ENCODE peak calls at places on chromosomes 3 and 15, in five cellular contexts. X is pancreas, A is heart left ventricle, F is foreskin keratinocyte, G is Calu3. D is an unnamed sample.

GRCh38 chr3:34183114-34183513 is 384.7 kb downstream of the PDCD6IP start:
- DNase-seq in X (no peak), A (no peak), F (no peak), G (no peak), D (no peak)

GRCh38 chr3:169454823-169455222 is 208.7 kb downstream of the MECOM start:
- DNase-seq in X (no peak), A (no peak), F (peak; percentile 98), G (no peak), D (no peak)

GRCh38 chr3:16325850-16326249 is 60.8 kb downstream of the OXNAD1 start:
- DNase-seq in X (no peak), A (no peak), F (no peak), G (no peak), D (no peak)

GRCh38 chr3:131221731-131222130 is 159.8 kb upstream of the NUDT16 start:
- DNase-seq in X (no peak), A (no peak), F (peak; percentile 90), G (no peak), D (no peak)

GRCh38 chr3:122307987-122308386 is 17.1 kb upstream of the CSTA start:
- DNase-seq in X (no peak), A (no peak), F (no peak), G (no peak), D (no peak)

GRCh38 chr3:193023218-193023617 is 105.6 kb upstream of the MB21D2 start:
- DNase-seq in X (no peak), A (no peak), F (no peak), G (no peak), D (no peak)

GRCh38 chr3:36919439-36920160 is 25.3 kb downstream of the TRANK1 start:
- DNase-seq in X (peak; percentile 42), A (no peak), F (no peak), G (no peak), D (no peak)

GRCh38 chr3:1987983-1988382 is 110.7 kb upstream of the CNTN4 start:
- DNase-seq in X (peak; percentile 13), A (no peak), F (no peak), G (peak; percentile 0), D (peak; percentile 2)

GRCh38 chr3:24763421-24763820 is 268.8 kb upstream of the THRB start:
- DNase-seq in X (no peak), A (no peak), F (peak; percentile 39), G (no peak), D (no peak)

GRCh38 chr3:131178710-131179375 is 152.2 kb downstream of the NEK11 start:
- DNase-seq in X (no peak), A (no peak), F (peak; percentile 44), G (no peak), D (no peak)

GRCh38 chr15:52181938-52182780 is 9.0 kb downstream of the GNB5 start:
- DNase-seq in X (no peak), A (no peak), F (no peak), G (no peak), D (no peak)

DNA sequence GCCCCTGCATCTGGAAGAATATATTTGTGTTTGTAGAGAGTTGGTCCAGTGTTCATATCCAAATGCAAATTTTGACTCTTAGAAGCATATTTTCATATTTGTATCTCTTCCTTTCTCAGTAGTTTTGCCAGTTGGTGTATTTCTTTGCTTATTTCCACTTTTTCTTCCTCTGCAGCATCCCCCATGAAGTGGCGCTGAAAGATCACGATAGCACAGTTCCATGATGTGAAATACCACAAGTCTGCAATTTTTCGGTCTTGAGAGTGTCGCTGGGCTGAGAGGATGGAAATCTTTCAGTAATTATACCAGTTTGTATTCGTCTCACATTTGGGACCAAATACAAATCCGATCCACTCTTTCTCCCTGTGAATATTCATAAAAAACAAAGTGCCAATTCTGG is 311.8 kb upstream of the DPH6 start:
- DNase-seq in X (no peak), A (no peak), F (no peak), G (no peak), D (no peak)
- TF ChIP-seq CTCF in X (no peak), A (no peak), F (no peak), G (no peak), D (no peak)

GRCh38 chr15:90060797-90061196 is 41.5 kb downstream of the IDH2 start:
- DNase-seq in X (no peak), A (no peak), F (no peak), G (no peak), D (no peak)
- TF ChIP-seq CTCF in X (no peak), A (no peak), F (no peak), G (no peak), D (no peak)

DNA sequence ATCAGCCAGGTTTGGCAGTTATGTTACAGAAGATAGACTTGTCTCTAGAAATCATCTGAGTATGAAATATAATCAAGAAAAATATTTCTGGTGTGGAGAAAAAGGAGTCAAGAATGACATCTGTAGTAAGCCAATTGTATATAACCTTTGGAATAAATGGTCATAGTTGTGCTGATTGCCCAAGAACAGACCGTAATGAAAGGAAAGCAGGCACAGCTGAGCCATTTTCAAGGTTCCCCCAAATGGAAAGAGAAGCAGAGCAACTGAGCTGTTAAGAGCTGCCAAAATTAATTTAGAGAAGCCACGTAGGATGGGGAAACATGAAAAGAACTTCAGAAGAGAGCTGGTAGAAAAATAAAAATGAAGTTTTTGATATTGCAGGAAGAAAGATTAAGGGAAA is 26.6 kb downstream of the GOLM2 start:
- DNase-seq in X (no peak), A (no peak), F (no peak), G (no peak), D (no peak)
- TF ChIP-seq CTCF in X (no peak), A (no peak), F (no peak), G (no peak), D (no peak)

GRCh38 chr3:175121225-175121624 is 262.1 kb downstream of the NAALADL2 start:
- DNase-seq in X (no peak), A (no peak), F (peak; percentile 25), G (peak; percentile 67), D (peak; percentile 2)
- TF ChIP-seq CTCF in X (no peak), A (no peak), F (peak; percentile 64), G (peak; percentile 70), D (no peak)

GRCh38 chr15:92377083-92377789 is 16.4 kb upstream of the ST8SIA2 start:
- DNase-seq in X (no peak), A (peak; percentile 63), F (peak; percentile 78), G (no peak), D (no peak)
- TF ChIP-seq CTCF in X (no peak), A (no peak), F (peak; percentile 21), G (no peak), D (no peak)

DNA sequence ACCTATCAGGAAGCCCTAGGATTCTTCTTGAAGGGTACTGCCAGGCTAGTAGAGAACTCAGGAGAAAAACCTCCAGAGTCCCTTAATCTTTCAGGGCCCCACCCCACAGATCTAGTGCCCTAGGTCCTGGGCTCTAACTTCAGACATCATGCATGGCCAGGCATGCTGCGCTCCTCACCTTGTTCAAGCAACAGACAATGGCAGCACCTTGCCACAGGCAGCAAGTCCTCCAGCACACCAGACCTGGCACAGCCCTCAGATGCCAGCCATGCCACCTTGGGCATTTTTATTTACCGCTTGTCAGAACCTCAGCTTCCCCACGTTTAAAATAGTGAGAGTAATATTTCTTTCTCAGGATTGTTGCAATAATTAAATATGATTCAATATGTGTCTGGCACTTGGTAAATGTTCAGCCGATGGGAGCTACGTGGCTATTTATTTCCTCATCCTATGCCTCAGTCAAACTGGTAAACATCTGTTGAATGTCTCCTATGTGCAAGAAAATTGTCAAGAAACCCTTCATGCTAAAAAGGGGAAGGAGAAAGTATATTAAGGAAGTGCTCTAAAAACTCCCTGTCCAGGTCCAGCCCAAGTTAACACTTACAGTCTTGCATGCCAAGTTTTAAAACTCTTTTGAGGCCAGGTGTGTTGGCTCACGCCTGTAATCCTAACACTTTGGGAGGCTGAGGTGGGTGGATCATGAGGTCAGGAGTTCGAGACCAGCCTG is 14.5 kb upstream of the CCR1 start:
- DNase-seq in X (no peak), A (no peak), F (no peak), G (no peak), D (no peak)
- TF ChIP-seq CTCF in X (no peak), A (no peak), F (no peak), G (no peak), D (no peak)

GRCh38 chr15:42591238-42591936 is 16.0 kb downstream of the STARD9 start:
- DNase-seq in X (no peak), A (no peak), F (no peak), G (no peak), D (no peak)
- TF ChIP-seq CTCF in X (peak; percentile 12), A (no peak), F (peak; percentile 31), G (no peak), D (no peak)

GRCh38 chr3:181610973-181611265 is 100.8 kb upstream of the SOX2 start:
- DNase-seq in X (no peak), A (no peak), F (no peak), G (no peak), D (no peak)
- TF ChIP-seq CTCF in X (no peak), A (no peak), F (no peak), G (no peak), D (no peak)

DNA sequence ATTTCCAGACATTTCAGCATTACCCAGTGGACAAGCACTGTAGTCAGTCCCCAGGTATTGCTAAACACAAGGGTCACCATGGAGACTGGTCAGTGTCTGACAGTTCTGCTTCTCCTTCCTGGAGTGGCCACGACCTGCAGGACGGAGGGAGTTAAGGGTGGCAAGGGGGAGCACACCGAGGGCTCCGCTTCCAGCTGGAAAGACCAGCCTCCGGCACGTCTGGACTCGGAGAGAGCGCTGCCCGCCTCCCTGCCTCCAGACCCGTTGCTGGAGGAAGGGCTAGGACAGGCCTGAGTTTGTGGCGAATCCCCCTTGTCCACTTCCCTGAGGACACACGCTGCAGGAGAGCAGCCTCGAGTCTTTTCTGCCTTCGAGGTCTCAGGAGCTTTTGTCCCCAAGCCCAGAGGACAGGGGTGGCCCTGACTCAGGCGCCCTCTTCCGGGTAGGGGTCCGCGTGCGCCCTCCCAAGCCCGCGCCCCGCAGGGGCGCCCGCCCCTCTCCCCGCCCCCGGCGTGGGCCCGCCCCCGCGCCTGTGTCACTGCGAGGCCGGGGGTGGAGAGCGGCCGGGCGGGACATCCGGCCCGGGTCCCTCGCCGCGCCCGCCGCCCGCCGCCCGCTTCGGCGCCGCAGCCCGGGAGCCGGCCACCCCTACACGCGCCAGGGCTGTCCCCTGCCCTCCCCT is at the start of gene CHST14:
- DNase-seq in X (peak; percentile 51), A (peak; percentile 70), F (no peak), G (peak; percentile 48), D (peak; percentile 48)
- TF ChIP-seq CTCF in X (no peak), A (no peak), F (no peak), G (no peak), D (no peak)

DNA sequence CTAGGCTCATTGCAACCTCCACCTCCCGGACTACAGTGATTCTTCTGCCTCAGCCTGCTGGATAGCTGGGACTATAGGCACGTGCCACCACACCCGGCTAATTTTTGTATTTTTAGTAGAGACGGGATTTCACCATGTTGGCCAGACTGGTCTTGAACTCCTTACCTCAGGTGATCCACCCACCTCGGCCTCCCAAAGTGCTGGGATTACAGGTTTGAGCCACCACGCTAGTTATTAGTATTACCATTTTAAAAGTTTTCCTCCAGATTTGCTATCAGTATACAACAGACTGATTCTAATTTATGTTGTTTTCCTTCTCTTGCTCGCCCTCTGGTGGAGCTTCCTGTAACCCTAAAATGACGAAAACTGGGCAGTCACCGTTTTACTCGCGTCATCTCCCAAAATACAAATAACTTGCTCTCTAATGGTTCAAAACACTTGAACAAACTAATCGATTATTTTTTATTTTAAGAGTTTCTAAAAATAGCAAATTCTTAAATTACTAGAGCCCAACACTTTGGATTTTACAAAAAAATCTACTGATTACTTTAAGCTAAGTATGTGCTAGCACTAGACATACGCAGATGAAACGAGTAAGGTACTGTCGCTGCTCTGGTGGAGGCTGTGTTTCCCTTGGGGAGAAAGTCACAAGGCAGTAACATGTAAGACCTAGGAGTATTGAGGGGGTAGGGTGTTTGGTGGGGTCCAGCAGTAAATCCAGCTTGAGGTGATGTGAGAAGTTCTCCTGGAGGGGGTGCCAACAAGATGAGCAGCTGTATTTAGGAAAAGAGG is 203.3 kb downstream of the MBNL1 start:
- DNase-seq in X (peak; percentile 44), A (peak; percentile 68), F (peak; percentile 45), G (peak; percentile 76), D (peak; percentile 86)
- TF ChIP-seq CTCF in X (peak; percentile 73), A (peak; percentile 80), F (peak; percentile 80), G (peak; percentile 87), D (peak; percentile 92)

D was measured in activated CD8-positive, alpha-beta T cell treated with anti-CD3 and anti-CD28 coated beads for 36 hours.